ENCODE peak calls at places on chromosomes 12 and 14, in six cellular contexts. J is T1000, H is heart left ventricle, U is nucleus accumbens, C is NCI-H1092, P is Caki2. M is an unnamed sample.

GRCh38 chr14:105617201-105617777 is 90.9 kb downstream of the TMEM121 start:
- DNase-seq in P (no peak), U (no peak), J (no peak), H (no peak), C (no peak), M (no peak)

GRCh38 chr14:32426028-32426427 is 96.9 kb downstream of the AKAP6 start:
- DNase-seq in J (no peak), H (no peak), U (no peak), P (no peak), C (peak; percentile 15), M (no peak)

GRCh38 chr12:98793121-98793520 is 148.0 kb downstream of the APAF1 start:
- DNase-seq in P (no peak), J (no peak), H (no peak), U (no peak), C (no peak), M (no peak)

GRCh38 chr14:74293621-74294020 is 9.1 kb downstream of the ABCD4 start:
- DNase-seq in H (no peak), U (no peak), J (no peak), P (no peak), C (no peak), M (no peak)

GRCh38 chr12:98422359-98422758 is 93.0 kb upstream of the TMPO start:
- DNase-seq in C (no peak), P (no peak), U (no peak), J (no peak), H (peak; percentile 22), M (no peak)

GRCh38 chr14:76227450-76228050 is 75.8 kb downstream of the GPATCH2L start:
- DNase-seq in J (no peak), H (no peak), C (no peak), U (no peak), P (no peak), M (no peak)

GRCh38 chr12:1083086-1083887 is 92.3 kb downstream of the ERC1 start:
- DNase-seq in C (no peak), U (no peak), J (no peak), H (no peak), P (no peak), M (peak; percentile 45)

GRCh38 chr12:59660921-59661597 is 65.2 kb downstream of the SLC16A7 start:
- DNase-seq in P (no peak), C (no peak), J (no peak), U (no peak), H (no peak), M (no peak)

GRCh38 chr14:91996951-91997371 is 42.9 kb downstream of the TRIP11 start:
- DNase-seq in P (peak; percentile 74), C (no peak), J (no peak), H (no peak), U (no peak), M (peak; percentile 62)

GRCh38 chr14:90513151-90514014 is 116.6 kb downstream of the CALM1 start:
- DNase-seq in U (peak; percentile 91), P (no peak), C (peak; percentile 98), H (peak; percentile 71), J (no peak), M (peak; percentile 71)

GRCh38 chr12:122079532-122080081 is 1.1 kb downstream of the MLXIP start:
- DNase-seq in U (no peak), J (no peak), P (no peak), H (no peak), C (no peak), M (no peak)

GRCh38 chr12:64625243-64626077 is 15.2 kb downstream of the RASSF3 start:
- DNase-seq in P (peak; percentile 99), U (no peak), H (peak; percentile 78), J (peak; percentile 64), C (no peak), M (no peak)

GRCh38 chr12:6326316-6326959 is 15.4 kb downstream of the TNFRSF1A start:
- DNase-seq in J (no peak), H (peak; percentile 68), P (peak; percentile 28), C (no peak), U (no peak), M (peak; percentile 83)

GRCh38 chr12:79688376-79689040 is 2.3 kb downstream of the PAWR start:
- DNase-seq in C (no peak), U (no peak), H (no peak), J (no peak), P (peak; percentile 52), M (no peak)

GRCh38 chr14:63273091-63273490 is 45.6 kb downstream of the GPHB5 start:
- DNase-seq in P (no peak), U (no peak), C (no peak), J (no peak), H (no peak), M (no peak)

GRCh38 chr14:98345186-98345585 is 926.8 kb downstream of the BCL11B start:
- DNase-seq in H (no peak), U (no peak), J (no peak), P (peak; percentile 37), C (no peak), M (no peak)

GRCh38 chr12:54407183-54407905 is 11.7 kb downstream of the ITGA5 start:
- DNase-seq in H (no peak), P (no peak), U (no peak), C (no peak), J (no peak), M (no peak)

GRCh38 chr12:31324845-31325523 is 966 bp downstream of the SINHCAF start:
- DNase-seq in C (peak; percentile 19), J (peak; percentile 42), H (peak; percentile 51), P (peak; percentile 72), U (no peak), M (peak; percentile 72)

GRCh38 chr14:50529288-50530179 is 2.8 kb downstream of the MAP4K5 start:
- DNase-seq in P (no peak), H (no peak), U (no peak), C (no peak), J (no peak), M (no peak)

GRCh38 chr12:31238764-31239387 is 87.1 kb downstream of the SINHCAF start:
- DNase-seq in P (peak; percentile 55), C (peak; percentile 66), J (peak; percentile 39), U (no peak), H (peak; percentile 44), M (peak; percentile 76)

GRCh38 chr12:45183263-45183662 is 32.6 kb upstream of the ANO6 start:
- DNase-seq in H (no peak), P (no peak), C (no peak), U (no peak), J (no peak), M (no peak)

GRCh38 chr12:57390174-57390573 is 40.7 kb downstream of the R3HDM2 start:
- DNase-seq in U (no peak), C (no peak), J (no peak), P (no peak), H (no peak), M (no peak)

GRCh38 chr12:65799331-65799730 is 25.0 kb upstream of the HMGA2 start:
- DNase-seq in J (no peak), H (no peak), U (no peak), C (no peak), P (no peak), M (no peak)

GRCh38 chr14:36067428-36068187 is 108.9 kb downstream of the PTCSC3 start:
- DNase-seq in C (peak; percentile 67), P (no peak), U (no peak), H (no peak), J (no peak), M (no peak)

GRCh38 chr14:100788517-100789365 is 37.2 kb upstream of the MEG3 start:
- DNase-seq in C (no peak), U (no peak), P (no peak), J (no peak), H (no peak), M (no peak)

GRCh38 chr12:10121278-10121677 is 8.7 kb downstream of the CLEC7A start:
- DNase-seq in U (no peak), H (no peak), C (no peak), P (no peak), J (no peak), M (no peak)

M was measured in neural progenitor cell.